ENCODE peak calls at places on chromosomes 12 and 14, in nine cellular contexts. One of them, this sample, is unnamed.

GRCh38 chr12:124543052-124543590 is 24.3 kb downstream of the NCOR2 start:
- DNase-seq in naive thymus-derived CD4-positive, alpha-beta T cell: no peak
- DNase-seq in epithelial cell of esophagus: no peak
- DNase-seq in heart right ventricle: no peak
- DNase-seq in right atrium auricular region: no peak
- DNase-seq in RWPE2: no peak
- DNase-seq in H7: peak; percentile 70
- DNase-seq in neuronal stem cell: no peak
- DNase-seq in heart left ventricle: no peak
- DNase-seq in this sample: no peak

GRCh38 chr14:106679776-106680175 is 1153.4 kb downstream of the TMEM121 start:
- DNase-seq in naive thymus-derived CD4-positive, alpha-beta T cell: no peak
- DNase-seq in epithelial cell of esophagus: no peak
- DNase-seq in heart right ventricle: no peak
- DNase-seq in right atrium auricular region: no peak
- DNase-seq in RWPE2: no peak
- DNase-seq in H7: no peak
- DNase-seq in neuronal stem cell: no peak
- DNase-seq in heart left ventricle: no peak
- DNase-seq in this sample: no peak

GRCh38 chr12:19245126-19245525 is 115.6 kb downstream of the PLEKHA5 start:
- DNase-seq in naive thymus-derived CD4-positive, alpha-beta T cell: no peak
- DNase-seq in epithelial cell of esophagus: no peak
- DNase-seq in heart right ventricle: no peak
- DNase-seq in right atrium auricular region: no peak
- DNase-seq in RWPE2: no peak
- DNase-seq in H7: no peak
- DNase-seq in neuronal stem cell: no peak
- DNase-seq in heart left ventricle: no peak
- DNase-seq in this sample: no peak

GRCh38 chr14:61889914-61890351 is 127.7 kb downstream of the SNAPC1 start:
- DNase-seq in naive thymus-derived CD4-positive, alpha-beta T cell: peak; percentile 33
- DNase-seq in epithelial cell of esophagus: no peak
- DNase-seq in heart right ventricle: no peak
- DNase-seq in right atrium auricular region: no peak
- DNase-seq in RWPE2: no peak
- DNase-seq in H7: no peak
- DNase-seq in neuronal stem cell: no peak
- DNase-seq in heart left ventricle: no peak
- DNase-seq in this sample: no peak

GRCh38 chr12:75699728-75700496 is 188.5 kb upstream of the KRR1 start:
- DNase-seq in naive thymus-derived CD4-positive, alpha-beta T cell: no peak
- DNase-seq in epithelial cell of esophagus: no peak
- DNase-seq in heart right ventricle: peak; percentile 46
- DNase-seq in right atrium auricular region: no peak
- DNase-seq in RWPE2: no peak
- DNase-seq in H7: no peak
- DNase-seq in neuronal stem cell: no peak
- DNase-seq in heart left ventricle: peak; percentile 30
- DNase-seq in this sample: no peak

GRCh38 chr12:75641031-75641780 is 129.8 kb upstream of the KRR1 start:
- DNase-seq in naive thymus-derived CD4-positive, alpha-beta T cell: peak; percentile 55
- DNase-seq in epithelial cell of esophagus: peak; percentile 84
- DNase-seq in heart right ventricle: no peak
- DNase-seq in right atrium auricular region: no peak
- DNase-seq in RWPE2: no peak
- DNase-seq in H7: no peak
- DNase-seq in neuronal stem cell: no peak
- DNase-seq in heart left ventricle: no peak
- DNase-seq in this sample: no peak

GRCh38 chr12:114693532-114693931 is 9.6 kb upstream of the TBX3 start:
- DNase-seq in naive thymus-derived CD4-positive, alpha-beta T cell: no peak
- DNase-seq in epithelial cell of esophagus: no peak
- DNase-seq in heart right ventricle: no peak
- DNase-seq in right atrium auricular region: no peak
- DNase-seq in RWPE2: no peak
- DNase-seq in H7: no peak
- DNase-seq in neuronal stem cell: no peak
- DNase-seq in heart left ventricle: no peak
- DNase-seq in this sample: no peak

GRCh38 chr14:35416108-35416750 is 11.7 kb upstream of the NFKBIA start:
- DNase-seq in naive thymus-derived CD4-positive, alpha-beta T cell: peak; percentile 80
- DNase-seq in epithelial cell of esophagus: no peak
- DNase-seq in heart right ventricle: no peak
- DNase-seq in right atrium auricular region: no peak
- DNase-seq in RWPE2: no peak
- DNase-seq in H7: no peak
- DNase-seq in neuronal stem cell: no peak
- DNase-seq in heart left ventricle: no peak
- DNase-seq in this sample: no peak

GRCh38 chr12:76020281-76020680 is 11.3 kb downstream of the PHLDA1 start:
- DNase-seq in naive thymus-derived CD4-positive, alpha-beta T cell: peak; percentile 76
- DNase-seq in epithelial cell of esophagus: peak; percentile 84
- DNase-seq in heart right ventricle: no peak
- DNase-seq in right atrium auricular region: no peak
- DNase-seq in RWPE2: peak; percentile 77
- DNase-seq in H7: no peak
- DNase-seq in neuronal stem cell: no peak
- DNase-seq in heart left ventricle: no peak
- DNase-seq in this sample: no peak

GRCh38 chr14:73248294-73248868 is 11.1 kb downstream of the PAPLN start:
- DNase-seq in naive thymus-derived CD4-positive, alpha-beta T cell: no peak
- DNase-seq in epithelial cell of esophagus: peak; percentile 64
- DNase-seq in heart right ventricle: no peak
- DNase-seq in right atrium auricular region: no peak
- DNase-seq in RWPE2: peak; percentile 41
- DNase-seq in H7: no peak
- DNase-seq in neuronal stem cell: no peak
- DNase-seq in heart left ventricle: no peak
- DNase-seq in this sample: no peak

GRCh38 chr14:33765251-33765650 is 185.6 kb downstream of the EGLN3 start:
- DNase-seq in naive thymus-derived CD4-positive, alpha-beta T cell: no peak
- DNase-seq in epithelial cell of esophagus: no peak
- DNase-seq in heart right ventricle: peak; percentile 17
- DNase-seq in right atrium auricular region: no peak
- DNase-seq in RWPE2: no peak
- DNase-seq in H7: peak; percentile 75
- DNase-seq in neuronal stem cell: peak; percentile 45
- DNase-seq in heart left ventricle: peak; percentile 34
- DNase-seq in this sample: peak; percentile 91

GRCh38 chr14:63543000-63543825 is at the start of gene PPP2R5E:
- DNase-seq in naive thymus-derived CD4-positive, alpha-beta T cell: peak; percentile 94
- DNase-seq in epithelial cell of esophagus: peak; percentile 100
- DNase-seq in heart right ventricle: peak; percentile 99
- DNase-seq in right atrium auricular region: peak; percentile 98
- DNase-seq in RWPE2: peak; percentile 100
- DNase-seq in H7: peak; percentile 97
- DNase-seq in neuronal stem cell: peak; percentile 99
- DNase-seq in heart left ventricle: peak; percentile 99
- DNase-seq in this sample: peak; percentile 99

GRCh38 chr14:54168489-54168888 is 211.9 kb upstream of the BMP4 start:
- DNase-seq in naive thymus-derived CD4-positive, alpha-beta T cell: no peak
- DNase-seq in epithelial cell of esophagus: peak; percentile 71
- DNase-seq in heart right ventricle: no peak
- DNase-seq in right atrium auricular region: no peak
- DNase-seq in RWPE2: no peak
- DNase-seq in H7: no peak
- DNase-seq in neuronal stem cell: no peak
- DNase-seq in heart left ventricle: no peak
- DNase-seq in this sample: no peak

GRCh38 chr14:53055003-53055402 is 98.1 kb downstream of the DDHD1 start:
- DNase-seq in naive thymus-derived CD4-positive, alpha-beta T cell: no peak
- DNase-seq in epithelial cell of esophagus: peak; percentile 58
- DNase-seq in heart right ventricle: no peak
- DNase-seq in right atrium auricular region: no peak
- DNase-seq in RWPE2: no peak
- DNase-seq in H7: peak; percentile 30
- DNase-seq in neuronal stem cell: peak; percentile 35
- DNase-seq in heart left ventricle: no peak
- DNase-seq in this sample: peak; percentile 53

GRCh38 chr12:87690236-87690810 is 338.9 kb downstream of the C12orf50 start:
- DNase-seq in naive thymus-derived CD4-positive, alpha-beta T cell: no peak
- DNase-seq in epithelial cell of esophagus: no peak
- DNase-seq in heart right ventricle: no peak
- DNase-seq in right atrium auricular region: no peak
- DNase-seq in RWPE2: no peak
- DNase-seq in H7: no peak
- DNase-seq in neuronal stem cell: no peak
- DNase-seq in heart left ventricle: no peak
- DNase-seq in this sample: no peak

GRCh38 chr12:51011960-51012359 is 14.2 kb downstream of the SLC11A2 start:
- DNase-seq in naive thymus-derived CD4-positive, alpha-beta T cell: no peak
- DNase-seq in epithelial cell of esophagus: peak; percentile 43
- DNase-seq in heart right ventricle: no peak
- DNase-seq in right atrium auricular region: no peak
- DNase-seq in RWPE2: no peak
- DNase-seq in H7: no peak
- DNase-seq in neuronal stem cell: no peak
- DNase-seq in heart left ventricle: no peak
- DNase-seq in this sample: peak; percentile 82

GRCh38 chr12:132458441-132459225 is 31.3 kb upstream of the FBRSL1 start:
- DNase-seq in naive thymus-derived CD4-positive, alpha-beta T cell: no peak
- DNase-seq in epithelial cell of esophagus: no peak
- DNase-seq in heart right ventricle: no peak
- DNase-seq in right atrium auricular region: no peak
- DNase-seq in RWPE2: no peak
- DNase-seq in H7: no peak
- DNase-seq in neuronal stem cell: no peak
- DNase-seq in heart left ventricle: no peak
- DNase-seq in this sample: no peak
- H3K4me3 ChIP-seq in naive thymus-derived CD4-positive, alpha-beta T cell: no peak overlapping the region
- H3K4me3 ChIP-seq in epithelial cell of esophagus: no peak overlapping the region
- H3K4me3 ChIP-seq in heart right ventricle: no peak overlapping the region
- H3K4me3 ChIP-seq in right atrium auricular region: no peak overlapping the region
- H3K4me3 ChIP-seq in RWPE2: no peak overlapping the region
- H3K4me3 ChIP-seq in H7: no peak overlapping the region
- H3K4me3 ChIP-seq in neuronal stem cell: peak overlapping the region; percentile 20
- H3K4me3 ChIP-seq in heart left ventricle: no peak overlapping the region
- H3K4me3 ChIP-seq in this sample: no peak overlapping the region

DNA sequence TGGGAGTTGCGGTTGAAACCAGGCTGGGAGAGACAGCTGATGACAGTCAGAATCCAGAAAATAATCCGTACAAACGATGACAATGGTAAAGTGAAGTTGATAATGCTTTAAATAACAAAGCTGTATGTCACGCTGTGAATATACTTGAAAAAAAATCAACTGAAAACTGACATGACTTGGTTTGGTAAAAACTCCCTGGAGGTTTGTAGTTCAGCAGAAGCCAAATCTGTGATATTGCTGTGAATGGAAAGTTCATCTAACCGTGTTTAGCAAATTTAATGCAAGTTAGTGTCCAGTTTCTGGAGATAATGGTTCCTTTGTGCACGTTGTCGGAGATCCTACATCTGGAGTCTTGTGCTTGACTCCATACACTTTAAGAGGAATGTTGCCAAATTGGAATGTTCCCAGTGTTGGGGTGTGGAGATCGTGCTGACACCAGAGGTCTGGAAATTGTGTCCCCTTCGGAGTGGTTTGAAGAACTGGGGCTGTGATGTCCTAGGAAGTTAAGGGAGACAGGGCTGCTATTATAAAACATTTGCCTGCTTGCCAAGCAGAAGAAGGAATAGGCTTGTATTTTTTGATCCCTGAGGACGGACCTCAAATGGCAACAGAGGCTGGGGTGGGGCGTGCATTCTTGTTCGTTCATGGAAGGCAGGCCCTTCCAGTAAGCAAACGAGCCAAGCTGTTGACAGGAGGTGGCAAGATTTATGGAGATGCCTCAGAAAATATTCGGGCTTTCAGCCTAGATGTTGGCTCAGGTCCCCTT is 30.6 kb downstream of the PPFIBP1 start:
- DNase-seq in naive thymus-derived CD4-positive, alpha-beta T cell: no peak
- DNase-seq in epithelial cell of esophagus: peak; percentile 51
- DNase-seq in heart right ventricle: peak; percentile 73
- DNase-seq in right atrium auricular region: peak; percentile 81
- DNase-seq in RWPE2: no peak
- DNase-seq in H7: no peak
- DNase-seq in neuronal stem cell: no peak
- DNase-seq in heart left ventricle: peak; percentile 75
- DNase-seq in this sample: no peak
- H3K4me3 ChIP-seq in naive thymus-derived CD4-positive, alpha-beta T cell: no peak overlapping the region
- H3K4me3 ChIP-seq in epithelial cell of esophagus: no peak overlapping the region
- H3K4me3 ChIP-seq in heart right ventricle: peak overlapping the region; percentile 11
- H3K4me3 ChIP-seq in right atrium auricular region: peak overlapping the region; percentile 12
- H3K4me3 ChIP-seq in RWPE2: no peak overlapping the region
- H3K4me3 ChIP-seq in H7: no peak overlapping the region
- H3K4me3 ChIP-seq in neuronal stem cell: no peak overlapping the region
- H3K4me3 ChIP-seq in heart left ventricle: no peak overlapping the region
- H3K4me3 ChIP-seq in this sample: no peak overlapping the region

GRCh38 chr12:99618657-99619056 is 28.9 kb upstream of the GARIN6 start:
- DNase-seq in naive thymus-derived CD4-positive, alpha-beta T cell: no peak
- DNase-seq in epithelial cell of esophagus: no peak
- DNase-seq in heart right ventricle: no peak
- DNase-seq in right atrium auricular region: no peak
- DNase-seq in RWPE2: no peak
- DNase-seq in H7: no peak
- DNase-seq in neuronal stem cell: no peak
- DNase-seq in heart left ventricle: no peak
- DNase-seq in this sample: no peak
- H3K4me3 ChIP-seq in naive thymus-derived CD4-positive, alpha-beta T cell: no peak overlapping the region
- H3K4me3 ChIP-seq in epithelial cell of esophagus: no peak overlapping the region
- H3K4me3 ChIP-seq in heart right ventricle: no peak overlapping the region
- H3K4me3 ChIP-seq in right atrium auricular region: no peak overlapping the region
- H3K4me3 ChIP-seq in RWPE2: no peak overlapping the region
- H3K4me3 ChIP-seq in H7: no peak overlapping the region
- H3K4me3 ChIP-seq in neuronal stem cell: no peak overlapping the region
- H3K4me3 ChIP-seq in heart left ventricle: no peak overlapping the region
- H3K4me3 ChIP-seq in this sample: no peak overlapping the region

GRCh38 chr14:94111276-94112095 is 950 bp downstream of the IFI27 start:
- DNase-seq in naive thymus-derived CD4-positive, alpha-beta T cell: no peak
- DNase-seq in epithelial cell of esophagus: no peak
- DNase-seq in heart right ventricle: no peak
- DNase-seq in right atrium auricular region: no peak
- DNase-seq in RWPE2: no peak
- DNase-seq in H7: no peak
- DNase-seq in neuronal stem cell: no peak
- DNase-seq in heart left ventricle: peak; percentile 48
- DNase-seq in this sample: no peak
- H3K4me3 ChIP-seq in naive thymus-derived CD4-positive, alpha-beta T cell: no peak overlapping the region
- H3K4me3 ChIP-seq in epithelial cell of esophagus: no peak overlapping the region
- H3K4me3 ChIP-seq in heart right ventricle: peak overlapping the region; percentile 58
- H3K4me3 ChIP-seq in right atrium auricular region: peak overlapping the region; percentile 55
- H3K4me3 ChIP-seq in RWPE2: peak overlapping the region; percentile 26
- H3K4me3 ChIP-seq in H7: no peak overlapping the region
- H3K4me3 ChIP-seq in neuronal stem cell: no peak overlapping the region
- H3K4me3 ChIP-seq in heart left ventricle: peak overlapping the region; percentile 38
- H3K4me3 ChIP-seq in this sample: no peak overlapping the region

GRCh38 chr12:122096014-122096413 is 17.5 kb downstream of the MLXIP start:
- DNase-seq in naive thymus-derived CD4-positive, alpha-beta T cell: no peak
- DNase-seq in epithelial cell of esophagus: no peak
- DNase-seq in heart right ventricle: no peak
- DNase-seq in right atrium auricular region: no peak
- DNase-seq in RWPE2: no peak
- DNase-seq in H7: no peak
- DNase-seq in neuronal stem cell: no peak
- DNase-seq in heart left ventricle: no peak
- DNase-seq in this sample: no peak
- H3K4me3 ChIP-seq in naive thymus-derived CD4-positive, alpha-beta T cell: no peak overlapping the region
- H3K4me3 ChIP-seq in epithelial cell of esophagus: no peak overlapping the region
- H3K4me3 ChIP-seq in heart right ventricle: no peak overlapping the region
- H3K4me3 ChIP-seq in right atrium auricular region: no peak overlapping the region
- H3K4me3 ChIP-seq in RWPE2: no peak overlapping the region
- H3K4me3 ChIP-seq in H7: no peak overlapping the region
- H3K4me3 ChIP-seq in neuronal stem cell: no peak overlapping the region
- H3K4me3 ChIP-seq in heart left ventricle: no peak overlapping the region
- H3K4me3 ChIP-seq in this sample: no peak overlapping the region